ENCODE peak calls at places on chromosomes 4 and X, in eight cellular contexts. One of them, this sample, is unnamed.

GRCh38 chrX:82676386-82676785 is 831.7 kb upstream of the POU3F4 start:
- DNase-seq in left ventricle myocardium inferior: no peak
- DNase-seq in A673: no peak
- DNase-seq in adrenal gland: no peak
- DNase-seq in CD8-positive, alpha-beta T cell: no peak
- DNase-seq in astrocyte of the cerebellum: no peak
- DNase-seq in GM23248: peak; percentile 2
- DNase-seq in lower lobe of right lung: no peak
- DNase-seq in this sample: no peak

GRCh38 chr4:138259801-138260200 is 17.7 kb upstream of the SLC7A11 start:
- DNase-seq in left ventricle myocardium inferior: no peak
- DNase-seq in A673: peak; percentile 70
- DNase-seq in adrenal gland: no peak
- DNase-seq in CD8-positive, alpha-beta T cell: no peak
- DNase-seq in astrocyte of the cerebellum: no peak
- DNase-seq in GM23248: peak; percentile 67
- DNase-seq in lower lobe of right lung: no peak
- DNase-seq in this sample: no peak

GRCh38 chr4:121758896-121759568 is 5.9 kb downstream of the SMIM43 start:
- DNase-seq in left ventricle myocardium inferior: no peak
- DNase-seq in A673: no peak
- DNase-seq in adrenal gland: no peak
- DNase-seq in CD8-positive, alpha-beta T cell: no peak
- DNase-seq in astrocyte of the cerebellum: no peak
- DNase-seq in GM23248: peak; percentile 72
- DNase-seq in lower lobe of right lung: no peak
- DNase-seq in this sample: no peak

GRCh38 chrX:41384041-41384705 is 50.2 kb downstream of the DDX3X start:
- DNase-seq in left ventricle myocardium inferior: peak; percentile 68
- DNase-seq in A673: peak; percentile 22
- DNase-seq in adrenal gland: peak; percentile 77
- DNase-seq in CD8-positive, alpha-beta T cell: no peak
- DNase-seq in astrocyte of the cerebellum: peak; percentile 3
- DNase-seq in GM23248: peak; percentile 75
- DNase-seq in lower lobe of right lung: peak; percentile 88
- DNase-seq in this sample: peak; percentile 75

GRCh38 chr4:176840166-176840565 is 47.4 kb upstream of the VEGFC start:
- DNase-seq in left ventricle myocardium inferior: no peak
- DNase-seq in A673: no peak
- DNase-seq in adrenal gland: no peak
- DNase-seq in CD8-positive, alpha-beta T cell: no peak
- DNase-seq in astrocyte of the cerebellum: peak; percentile 36
- DNase-seq in GM23248: peak; percentile 16
- DNase-seq in lower lobe of right lung: no peak
- DNase-seq in this sample: no peak

GRCh38 chr4:66639361-66639760 is 905.9 kb downstream of the CENPC start:
- DNase-seq in left ventricle myocardium inferior: no peak
- DNase-seq in A673: peak; percentile 33
- DNase-seq in adrenal gland: no peak
- DNase-seq in CD8-positive, alpha-beta T cell: no peak
- DNase-seq in astrocyte of the cerebellum: peak; percentile 11
- DNase-seq in GM23248: no peak
- DNase-seq in lower lobe of right lung: no peak
- DNase-seq in this sample: no peak

GRCh38 chrX:136907626-136908025 is 27.1 kb upstream of the RBMX start:
- DNase-seq in left ventricle myocardium inferior: peak; percentile 20
- DNase-seq in A673: no peak
- DNase-seq in adrenal gland: no peak
- DNase-seq in CD8-positive, alpha-beta T cell: no peak
- DNase-seq in astrocyte of the cerebellum: no peak
- DNase-seq in GM23248: no peak
- DNase-seq in lower lobe of right lung: no peak
- DNase-seq in this sample: no peak

GRCh38 chr4:13329963-13330362 is 154.2 kb downstream of the RAB28 start:
- DNase-seq in left ventricle myocardium inferior: no peak
- DNase-seq in A673: peak; percentile 53
- DNase-seq in adrenal gland: no peak
- DNase-seq in CD8-positive, alpha-beta T cell: no peak
- DNase-seq in astrocyte of the cerebellum: peak; percentile 47
- DNase-seq in GM23248: peak; percentile 64
- DNase-seq in lower lobe of right lung: no peak
- DNase-seq in this sample: no peak

GRCh38 chr4:1759818-1760223 is 33.3 kb upstream of the FGFR3 start:
- DNase-seq in left ventricle myocardium inferior: no peak
- DNase-seq in A673: no peak
- DNase-seq in adrenal gland: no peak
- DNase-seq in CD8-positive, alpha-beta T cell: no peak
- DNase-seq in astrocyte of the cerebellum: no peak
- DNase-seq in GM23248: no peak
- DNase-seq in lower lobe of right lung: no peak
- DNase-seq in this sample: no peak

GRCh38 chr4:53593765-53594164 is 2.5 kb upstream of the LNX1 start:
- DNase-seq in left ventricle myocardium inferior: no peak
- DNase-seq in A673: peak; percentile 64
- DNase-seq in adrenal gland: no peak
- DNase-seq in CD8-positive, alpha-beta T cell: no peak
- DNase-seq in astrocyte of the cerebellum: no peak
- DNase-seq in GM23248: no peak
- DNase-seq in lower lobe of right lung: no peak
- DNase-seq in this sample: no peak

GRCh38 chr4:53592128-53592527 is 842 bp upstream of the LNX1 start:
- DNase-seq in left ventricle myocardium inferior: no peak
- DNase-seq in A673: peak; percentile 2
- DNase-seq in adrenal gland: peak; percentile 54
- DNase-seq in CD8-positive, alpha-beta T cell: no peak
- DNase-seq in astrocyte of the cerebellum: no peak
- DNase-seq in GM23248: no peak
- DNase-seq in lower lobe of right lung: no peak
- DNase-seq in this sample: no peak

GRCh38 chr4:53595204-53595603 is 3.9 kb upstream of the LNX1 start:
- DNase-seq in left ventricle myocardium inferior: no peak
- DNase-seq in A673: no peak
- DNase-seq in adrenal gland: no peak
- DNase-seq in CD8-positive, alpha-beta T cell: no peak
- DNase-seq in astrocyte of the cerebellum: no peak
- DNase-seq in GM23248: no peak
- DNase-seq in lower lobe of right lung: no peak
- DNase-seq in this sample: no peak

GRCh38 chr4:53591372-53591892 is at the start of gene LNX1:
- DNase-seq in left ventricle myocardium inferior: no peak
- DNase-seq in A673: no peak
- DNase-seq in adrenal gland: no peak
- DNase-seq in CD8-positive, alpha-beta T cell: no peak
- DNase-seq in astrocyte of the cerebellum: no peak
- DNase-seq in GM23248: no peak
- DNase-seq in lower lobe of right lung: peak; percentile 88
- DNase-seq in this sample: no peak

GRCh38 chr4:53592686-53593641 is 1.7 kb upstream of the LNX1 start:
- DNase-seq in left ventricle myocardium inferior: peak; percentile 22
- DNase-seq in A673: no peak
- DNase-seq in adrenal gland: peak; percentile 62
- DNase-seq in CD8-positive, alpha-beta T cell: no peak
- DNase-seq in astrocyte of the cerebellum: no peak
- DNase-seq in GM23248: no peak
- DNase-seq in lower lobe of right lung: peak; percentile 70
- DNase-seq in this sample: no peak
- H3K4me3 ChIP-seq in left ventricle myocardium inferior: peak overlapping the region; percentile 31
- H3K4me3 ChIP-seq in A673: no peak overlapping the region
- H3K4me3 ChIP-seq in adrenal gland: no peak overlapping the region
- H3K4me3 ChIP-seq in CD8-positive, alpha-beta T cell: no peak overlapping the region
- H3K4me3 ChIP-seq in astrocyte of the cerebellum: peak overlapping the region; percentile 7
- H3K4me3 ChIP-seq in GM23248: no peak overlapping the region
- H3K4me3 ChIP-seq in lower lobe of right lung: peak overlapping the region; percentile 22
- H3K4me3 ChIP-seq in this sample: no peak overlapping the region

GRCh38 chrX:73839152-73839551 is 276.2 kb downstream of the CHIC1 start:
- DNase-seq in left ventricle myocardium inferior: no peak
- DNase-seq in A673: no peak
- DNase-seq in adrenal gland: no peak
- DNase-seq in CD8-positive, alpha-beta T cell: no peak
- DNase-seq in astrocyte of the cerebellum: no peak
- DNase-seq in GM23248: no peak
- DNase-seq in lower lobe of right lung: no peak
- DNase-seq in this sample: no peak

GRCh38 chrX:73838123-73838522 is 275.1 kb downstream of the CHIC1 start:
- DNase-seq in left ventricle myocardium inferior: no peak
- DNase-seq in A673: no peak
- DNase-seq in adrenal gland: no peak
- DNase-seq in CD8-positive, alpha-beta T cell: no peak
- DNase-seq in astrocyte of the cerebellum: no peak
- DNase-seq in GM23248: no peak
- DNase-seq in lower lobe of right lung: no peak
- DNase-seq in this sample: no peak

GRCh38 chrX:73841337-73841736 is 278.3 kb downstream of the CHIC1 start:
- DNase-seq in left ventricle myocardium inferior: no peak
- DNase-seq in A673: no peak
- DNase-seq in adrenal gland: no peak
- DNase-seq in CD8-positive, alpha-beta T cell: no peak
- DNase-seq in astrocyte of the cerebellum: no peak
- DNase-seq in GM23248: no peak
- DNase-seq in lower lobe of right lung: no peak
- DNase-seq in this sample: no peak

GRCh38 chrX:73840120-73840924 is 277.3 kb downstream of the CHIC1 start:
- DNase-seq in left ventricle myocardium inferior: no peak
- DNase-seq in A673: no peak
- DNase-seq in adrenal gland: no peak
- DNase-seq in CD8-positive, alpha-beta T cell: no peak
- DNase-seq in astrocyte of the cerebellum: no peak
- DNase-seq in GM23248: no peak
- DNase-seq in lower lobe of right lung: no peak
- DNase-seq in this sample: no peak

DNA sequence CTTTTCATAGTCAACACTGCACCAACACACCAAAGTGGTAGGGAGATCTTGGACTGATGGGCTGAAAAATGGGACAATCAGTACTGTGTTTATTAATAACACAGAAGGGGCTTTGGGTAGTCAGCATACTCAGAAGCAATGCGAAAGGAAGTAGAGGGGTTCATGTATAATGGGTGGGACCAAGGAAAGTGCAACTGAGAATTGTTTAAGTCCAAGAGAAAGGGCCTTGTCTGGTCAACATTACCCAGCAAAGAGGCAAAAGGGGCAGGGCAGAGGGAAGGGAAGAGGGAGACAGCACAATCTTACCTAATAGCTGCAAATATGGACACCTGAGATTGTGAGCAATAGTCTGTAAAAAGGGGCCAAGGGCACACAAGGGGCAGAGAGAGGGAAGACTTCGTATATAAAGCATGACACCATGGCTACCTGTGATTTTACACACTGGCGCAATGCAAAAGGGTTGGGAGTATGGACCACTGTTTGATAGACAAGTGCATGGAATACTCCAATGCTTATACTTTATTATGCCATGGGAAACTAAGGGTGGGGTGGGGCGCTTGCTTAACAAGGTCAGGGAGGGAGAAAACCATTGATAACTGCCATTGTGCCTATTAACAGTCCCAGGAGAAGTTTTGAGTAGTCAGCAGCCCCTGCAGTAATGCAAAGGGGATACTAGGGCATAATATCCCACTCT is 279.7 kb downstream of the CHIC1 start:
- DNase-seq in left ventricle myocardium inferior: no peak
- DNase-seq in A673: no peak
- DNase-seq in adrenal gland: no peak
- DNase-seq in CD8-positive, alpha-beta T cell: no peak
- DNase-seq in astrocyte of the cerebellum: no peak
- DNase-seq in GM23248: no peak
- DNase-seq in lower lobe of right lung: no peak
- DNase-seq in this sample: no peak
- H3K4me3 ChIP-seq in left ventricle myocardium inferior: no peak overlapping the region
- H3K4me3 ChIP-seq in A673: no peak overlapping the region
- H3K4me3 ChIP-seq in adrenal gland: no peak overlapping the region
- H3K4me3 ChIP-seq in CD8-positive, alpha-beta T cell: no peak overlapping the region
- H3K4me3 ChIP-seq in astrocyte of the cerebellum: no peak overlapping the region
- H3K4me3 ChIP-seq in GM23248: no peak overlapping the region
- H3K4me3 ChIP-seq in lower lobe of right lung: no peak overlapping the region
- H3K4me3 ChIP-seq in this sample: no peak overlapping the region

DNA sequence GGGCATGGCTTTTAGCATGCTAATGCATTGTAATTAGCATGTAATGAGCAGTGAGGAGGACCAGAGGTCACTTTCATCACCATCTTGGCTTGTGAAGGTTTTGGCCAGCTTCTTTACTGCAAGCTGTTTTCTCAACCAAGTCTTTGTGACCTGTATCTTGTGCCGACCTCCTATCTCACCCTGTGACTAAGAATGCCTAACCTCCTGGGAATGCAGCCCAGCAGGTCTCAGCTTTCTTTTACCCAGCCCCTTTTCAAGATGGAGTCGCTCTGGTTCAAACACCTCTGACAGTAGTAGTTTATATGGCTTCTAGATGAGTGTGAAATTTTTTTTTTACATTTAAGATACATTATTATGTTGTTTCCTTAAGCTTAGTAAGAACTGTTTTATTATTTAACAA is 514.6 kb upstream of the TENM3 start:
- DNase-seq in left ventricle myocardium inferior: no peak
- DNase-seq in A673: no peak
- DNase-seq in adrenal gland: no peak
- DNase-seq in CD8-positive, alpha-beta T cell: no peak
- DNase-seq in astrocyte of the cerebellum: no peak
- DNase-seq in GM23248: no peak
- DNase-seq in lower lobe of right lung: no peak
- DNase-seq in this sample: no peak
- H3K4me3 ChIP-seq in left ventricle myocardium inferior: no peak overlapping the region
- H3K4me3 ChIP-seq in A673: no peak overlapping the region
- H3K4me3 ChIP-seq in adrenal gland: no peak overlapping the region
- H3K4me3 ChIP-seq in CD8-positive, alpha-beta T cell: no peak overlapping the region
- H3K4me3 ChIP-seq in astrocyte of the cerebellum: no peak overlapping the region
- H3K4me3 ChIP-seq in GM23248: no peak overlapping the region
- H3K4me3 ChIP-seq in lower lobe of right lung: no peak overlapping the region
- H3K4me3 ChIP-seq in this sample: no peak overlapping the region

GRCh38 chr4:83572848-83573247 is 36.9 kb downstream of the GPAT3 start:
- DNase-seq in left ventricle myocardium inferior: no peak
- DNase-seq in A673: no peak
- DNase-seq in adrenal gland: no peak
- DNase-seq in CD8-positive, alpha-beta T cell: no peak
- DNase-seq in astrocyte of the cerebellum: no peak
- DNase-seq in GM23248: no peak
- DNase-seq in lower lobe of right lung: no peak
- DNase-seq in this sample: no peak

GRCh38 chr4:83569429-83569828 is 33.5 kb downstream of the GPAT3 start:
- DNase-seq in left ventricle myocardium inferior: no peak
- DNase-seq in A673: no peak
- DNase-seq in adrenal gland: no peak
- DNase-seq in CD8-positive, alpha-beta T cell: no peak
- DNase-seq in astrocyte of the cerebellum: no peak
- DNase-seq in GM23248: no peak
- DNase-seq in lower lobe of right lung: no peak
- DNase-seq in this sample: no peak

GRCh38 chr4:83568057-83568456 is 32.1 kb downstream of the GPAT3 start:
- DNase-seq in left ventricle myocardium inferior: no peak
- DNase-seq in A673: no peak
- DNase-seq in adrenal gland: no peak
- DNase-seq in CD8-positive, alpha-beta T cell: no peak
- DNase-seq in astrocyte of the cerebellum: no peak
- DNase-seq in GM23248: no peak
- DNase-seq in lower lobe of right lung: no peak
- DNase-seq in this sample: no peak

DNA sequence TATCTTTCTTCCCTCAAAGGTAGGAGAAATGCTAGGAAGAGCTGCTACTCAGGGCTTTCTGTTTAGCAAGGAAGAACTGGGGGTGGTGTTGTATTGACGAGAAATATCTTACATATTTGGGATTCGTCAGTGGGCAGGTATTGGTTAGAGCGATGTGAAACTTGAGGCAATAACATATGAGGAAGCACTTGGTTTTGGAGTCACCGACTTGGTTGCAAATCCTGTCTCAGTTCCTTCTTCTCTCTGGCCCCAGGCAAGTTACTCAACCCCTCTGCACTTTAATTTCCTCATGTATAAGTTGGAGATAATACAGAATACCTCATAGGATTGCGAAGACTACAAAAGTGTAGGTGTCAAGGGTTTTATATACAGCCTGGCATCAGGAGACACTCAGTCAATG is 34.1 kb downstream of the GPAT3 start:
- DNase-seq in left ventricle myocardium inferior: no peak
- DNase-seq in A673: no peak
- DNase-seq in adrenal gland: peak; percentile 29
- DNase-seq in CD8-positive, alpha-beta T cell: no peak
- DNase-seq in astrocyte of the cerebellum: no peak
- DNase-seq in GM23248: no peak
- DNase-seq in lower lobe of right lung: no peak
- DNase-seq in this sample: no peak
- H3K4me3 ChIP-seq in left ventricle myocardium inferior: no peak overlapping the region
- H3K4me3 ChIP-seq in A673: no peak overlapping the region
- H3K4me3 ChIP-seq in adrenal gland: no peak overlapping the region
- H3K4me3 ChIP-seq in CD8-positive, alpha-beta T cell: no peak overlapping the region
- H3K4me3 ChIP-seq in astrocyte of the cerebellum: no peak overlapping the region
- H3K4me3 ChIP-seq in GM23248: no peak overlapping the region
- H3K4me3 ChIP-seq in lower lobe of right lung: no peak overlapping the region
- H3K4me3 ChIP-seq in this sample: no peak overlapping the region